ENCODE peak calls at places on chromosomes 2 and 18, in nine cellular contexts. D is GM23338, P is IMR-90, S is A549, W is H9, E is PC-3, Y is OCI-LY7, L is mammary epithelial cell, O is HepG2. F is an unnamed sample.

GRCh38 chr2:171316755-171317337 is 116.9 kb downstream of the METTL8 start:
- DNase-seq in D (peak), P (no peak), S (no peak), W (peak), E (no peak), Y (no peak), L (no peak), O (no peak), F (no peak)

GRCh38 chr18:71665131-71665530 is 879.0 kb downstream of the CBLN2 start:
- DNase-seq in D (no peak), P (no peak), S (no peak), W (no peak), E (peak), Y (no peak), L (no peak), O (no peak), F (no peak)

GRCh38 chr2:189204322-189204941 is 24.9 kb upstream of the COL5A2 start:
- DNase-seq in D (no peak), P (peak), S (peak), W (no peak), E (peak), Y (no peak), L (peak), O (no peak), F (peak)

GRCh38 chr18:23971656-23972230 is 42.8 kb upstream of the TTC39C start:
- DNase-seq in D (no peak), P (no peak), S (no peak), W (no peak), E (peak), Y (no peak), L (no peak), O (no peak), F (no peak)

GRCh38 chr2:72028351-72028995 is 119.2 kb downstream of the CYP26B1 start:
- DNase-seq in D (no peak), P (no peak), S (no peak), W (peak), E (no peak), Y (no peak), L (no peak), O (no peak), F (no peak)

GRCh38 chr2:29011650-29012060 is 30.6 kb downstream of the TOGARAM2 start:
- DNase-seq in D (no peak), P (no peak), S (no peak), W (no peak), E (no peak), Y (no peak), L (no peak), O (no peak), F (no peak)

GRCh38 chr2:28566441-28567075 is 70.7 kb downstream of the PLB1 start:
- DNase-seq in D (peak), P (peak), S (peak), W (peak), E (peak), Y (peak), L (peak), O (peak), F (peak)

GRCh38 chr2:186125625-186126024 is 360.4 kb upstream of the ZC3H15 start:
- DNase-seq in D (no peak), P (no peak), S (no peak), W (no peak), E (peak), Y (no peak), L (no peak), O (no peak), F (no peak)

GRCh38 chr2:95031076-95031725 is 5.7 kb downstream of the MAL start:
- DNase-seq in D (no peak), P (no peak), S (no peak), W (no peak), E (peak), Y (no peak), L (no peak), O (no peak), F (no peak)

GRCh38 chr2:200367155-200367554 is 60.7 kb downstream of the SPATS2L start:
- DNase-seq in D (no peak), P (no peak), S (peak), W (no peak), E (no peak), Y (no peak), L (no peak), O (peak), F (no peak)

GRCh38 chr2:44553456-44553855 is 191.7 kb downstream of the CAMKMT start:
- DNase-seq in D (no peak), P (peak), S (no peak), W (no peak), E (peak), Y (no peak), L (peak), O (no peak), F (peak)

GRCh38 chr2:224217962-224218347 is 178.9 kb upstream of the SERPINE2 start:
- DNase-seq in D (no peak), P (peak), S (no peak), W (no peak), E (no peak), Y (no peak), L (peak), O (no peak), F (peak)

GRCh38 chr2:62077239-62077638 is 118.7 kb upstream of the B3GNT2 start:
- DNase-seq in D (no peak), P (no peak), S (no peak), W (no peak), E (no peak), Y (no peak), L (no peak), O (no peak), F (no peak)

GRCh38 chr2:239816571-239816970 is 208.6 kb downstream of the NDUFA10 start:
- DNase-seq in D (no peak), P (no peak), S (no peak), W (peak), E (no peak), Y (no peak), L (no peak), O (no peak), F (no peak)

GRCh38 chr2:145710303-145710702 is 1190.4 kb upstream of the ZEB2 start:
- DNase-seq in D (no peak), P (no peak), S (no peak), W (no peak), E (no peak), Y (no peak), L (no peak), O (no peak), F (no peak)

GRCh38 chr18:60910534-60910933 is 422.7 kb upstream of the CDH20 start:
- DNase-seq in D (no peak), P (no peak), S (no peak), W (no peak), E (no peak), Y (no peak), L (no peak), O (no peak), F (peak)

GRCh38 chr2:149597050-149598013 is 9.8 kb upstream of the MMADHC start:
- DNase-seq in D (peak), P (peak), S (peak), W (peak), E (peak), Y (peak), L (peak), O (peak), F (peak)

GRCh38 chr2:120536141-120536540 is 190.2 kb downstream of the INHBB start:
- DNase-seq in D (no peak), P (no peak), S (no peak), W (no peak), E (no peak), Y (no peak), L (no peak), O (no peak), F (no peak)

GRCh38 chr18:4839639-4840038 is 357.4 kb downstream of the AKAIN1 start:
- DNase-seq in D (no peak), P (no peak), S (no peak), W (no peak), E (no peak), Y (no peak), L (no peak), O (no peak), F (no peak)

GRCh38 chr18:9513971-9514512 is 38.7 kb downstream of the RALBP1 start:
- DNase-seq in D (no peak), P (peak), S (peak), W (no peak), E (peak), Y (no peak), L (peak), O (peak), F (peak)

GRCh38 chr2:28469304-28469703 is 26.6 kb upstream of the PLB1 start:
- DNase-seq in D (no peak), P (peak), S (no peak), W (no peak), E (no peak), Y (no peak), L (no peak), O (no peak), F (peak)

GRCh38 chr2:148391324-148391723 is 253.2 kb upstream of the EPC2 start:
- DNase-seq in D (no peak), P (peak), S (no peak), W (no peak), E (peak), Y (no peak), L (peak), O (no peak), F (peak)

GRCh38 chr2:209619782-209620181 is 151.8 kb upstream of the UNC80 start:
- DNase-seq in D (no peak), P (no peak), S (no peak), W (no peak), E (no peak), Y (peak), L (no peak), O (no peak), F (no peak)

GRCh38 chr18:45014047-45014501 is 333.4 kb downstream of the SETBP1 start:
- DNase-seq in D (peak), P (peak), S (peak), W (peak), E (peak), Y (no peak), L (peak), O (no peak), F (peak)

GRCh38 chr2:28583899-28584553 is 88.2 kb downstream of the PLB1 start:
- DNase-seq in D (no peak), P (peak), S (peak), W (no peak), E (peak), Y (no peak), L (peak), O (peak), F (peak)

GRCh38 chr2:62208082-62208757 is 12.3 kb downstream of the B3GNT2 start:
- DNase-seq in D (no peak), P (no peak), S (no peak), W (no peak), E (no peak), Y (no peak), L (no peak), O (no peak), F (no peak)

GRCh38 chr2:130740671-130741070 is 11.8 kb downstream of the GPR148 start:
- DNase-seq in D (peak), P (no peak), S (no peak), W (no peak), E (no peak), Y (no peak), L (no peak), O (no peak), F (no peak)

GRCh38 chr2:108139521-108139920 is 100.2 kb upstream of the SULT1C3 start:
- DNase-seq in D (peak), P (peak), S (peak), W (no peak), E (peak), Y (peak), L (peak), O (peak), F (peak)

GRCh38 chr2:143720093-143720664 is 591.0 kb downstream of the ARHGAP15 start:
- DNase-seq in D (peak), P (no peak), S (peak), W (peak), E (no peak), Y (no peak), L (no peak), O (no peak), F (no peak)

GRCh38 chr2:179991344-179991743 is 15.8 kb downstream of the CWC22 start:
- DNase-seq in D (peak), P (no peak), S (no peak), W (peak), E (peak), Y (peak), L (no peak), O (no peak), F (peak)

GRCh38 chr2:70979626-70980025 is 1.2 kb downstream of the ANKRD53 start:
- DNase-seq in D (no peak), P (no peak), S (no peak), W (peak), E (no peak), Y (no peak), L (no peak), O (no peak), F (no peak)

GRCh38 chr2:235803028-235803427 is 309.2 kb downstream of the AGAP1 start:
- DNase-seq in D (no peak), P (peak), S (no peak), W (no peak), E (no peak), Y (no peak), L (no peak), O (no peak), F (peak)

GRCh38 chr18:43563780-43564179 is 286.5 kb upstream of the SYT4 start:
- DNase-seq in D (peak), P (peak), S (peak), W (peak), E (peak), Y (peak), L (peak), O (peak), F (peak)

GRCh38 chr2:170817247-170817998 is 736 bp downstream of the GAD1 start:
- DNase-seq in D (peak), P (peak), S (peak), W (peak), E (peak), Y (no peak), L (peak), O (no peak), F (peak)

GRCh38 chr18:24014062-24014985 is at the start of gene TTC39C:
- DNase-seq in D (peak), P (peak), S (peak), W (peak), E (peak), Y (peak), L (peak), O (no peak), F (peak)

GRCh38 chr2:226601881-226602280 is 197.7 kb downstream of the IRS1 start:
- DNase-seq in D (no peak), P (peak), S (no peak), W (no peak), E (no peak), Y (no peak), L (no peak), O (no peak), F (peak)

GRCh38 chr18:10690376-10690775 is 164.5 kb downstream of the NAPG start:
- DNase-seq in D (no peak), P (no peak), S (no peak), W (no peak), E (no peak), Y (no peak), L (no peak), O (no peak), F (no peak)

GRCh38 chr2:3421541-3421940 is 42.0 kb downstream of the TRAPPC12 start:
- DNase-seq in D (no peak), P (no peak), S (no peak), W (no peak), E (no peak), Y (no peak), L (no peak), O (no peak), F (no peak)
- H3K4me2 ChIP-seq in D (no peak), P (no peak), S (no peak), W (no peak), E (no peak), Y (no peak), L (no peak), O (no peak), F (no peak)

DNA sequence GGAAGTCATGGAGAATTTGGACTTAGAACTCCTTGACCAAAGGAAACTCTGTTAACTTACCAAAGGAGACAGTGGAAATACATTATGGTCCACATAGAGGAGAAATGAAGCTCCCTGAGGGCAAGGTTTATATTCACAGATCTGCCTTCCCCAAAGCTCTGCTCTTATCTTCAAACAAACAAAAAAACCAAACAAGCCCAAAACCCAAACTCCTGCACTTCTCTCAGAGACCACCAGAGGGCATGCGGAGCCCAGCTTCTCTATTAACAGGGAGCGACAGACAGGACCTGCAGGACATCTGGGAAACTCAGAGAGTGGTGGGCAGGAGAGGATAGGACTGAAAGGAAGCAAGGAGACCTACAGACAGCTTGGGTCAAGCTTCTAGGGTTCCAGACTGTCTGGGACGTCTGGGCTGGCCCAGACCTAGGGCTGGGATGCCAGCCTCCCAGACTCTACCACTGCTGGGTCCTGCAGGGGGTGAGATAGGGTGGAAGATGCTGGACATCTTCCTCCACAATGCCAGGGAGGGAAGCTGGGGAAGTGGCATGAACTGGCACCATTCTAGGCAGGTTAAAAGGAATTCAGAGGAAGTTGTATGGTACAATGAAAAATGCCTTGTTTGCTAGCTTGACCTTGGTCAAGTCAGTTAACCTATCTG is 4.0 kb upstream of the WNT10A start:
- DNase-seq in D (peak), P (peak), S (peak), W (peak), E (peak), Y (peak), L (peak), O (peak), F (peak)
- H3K4me2 ChIP-seq in D (no peak), P (no peak), S (no peak), W (no peak), E (no peak), Y (peak), L (no peak), O (no peak), F (no peak)

GRCh38 chr2:164257794-164258193 is 363.5 kb downstream of the GRB14 start:
- DNase-seq in D (no peak), P (no peak), S (no peak), W (no peak), E (no peak), Y (no peak), L (no peak), O (no peak), F (peak)

GRCh38 chr2:164252568-164253287 is 368.6 kb downstream of the GRB14 start:
- DNase-seq in D (no peak), P (no peak), S (no peak), W (no peak), E (no peak), Y (no peak), L (no peak), O (no peak), F (no peak)
- H3K4me2 ChIP-seq in D (no peak), P (no peak), S (no peak), W (no peak), E (no peak), Y (no peak), L (no peak), O (no peak), F (no peak)

DNA sequence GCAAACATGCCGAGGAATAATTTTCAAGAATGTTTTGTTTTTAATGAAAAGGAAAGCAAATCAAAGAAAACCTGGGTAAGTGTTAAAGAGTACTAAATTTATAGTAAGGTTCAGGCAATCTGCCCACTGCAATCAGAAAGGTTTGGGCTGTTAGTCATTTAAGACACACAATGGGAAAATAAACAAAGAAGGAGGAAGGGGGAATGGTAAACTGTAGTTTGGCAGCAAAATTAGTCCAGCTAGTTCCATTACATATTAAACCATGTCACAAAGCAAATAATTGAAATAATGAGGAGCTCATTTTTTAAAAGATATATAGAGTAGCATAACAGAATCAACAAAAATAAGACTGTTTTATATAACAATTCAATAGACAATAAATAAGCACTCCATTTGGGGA is 87.4 kb upstream of the COPS8 start:
- DNase-seq in D (no peak), P (peak), S (peak), W (no peak), E (peak), Y (no peak), L (no peak), O (no peak), F (peak)
- H3K4me2 ChIP-seq in D (no peak), P (no peak), S (peak), W (no peak), E (peak), Y (no peak), L (no peak), O (no peak), F (peak)

DNA sequence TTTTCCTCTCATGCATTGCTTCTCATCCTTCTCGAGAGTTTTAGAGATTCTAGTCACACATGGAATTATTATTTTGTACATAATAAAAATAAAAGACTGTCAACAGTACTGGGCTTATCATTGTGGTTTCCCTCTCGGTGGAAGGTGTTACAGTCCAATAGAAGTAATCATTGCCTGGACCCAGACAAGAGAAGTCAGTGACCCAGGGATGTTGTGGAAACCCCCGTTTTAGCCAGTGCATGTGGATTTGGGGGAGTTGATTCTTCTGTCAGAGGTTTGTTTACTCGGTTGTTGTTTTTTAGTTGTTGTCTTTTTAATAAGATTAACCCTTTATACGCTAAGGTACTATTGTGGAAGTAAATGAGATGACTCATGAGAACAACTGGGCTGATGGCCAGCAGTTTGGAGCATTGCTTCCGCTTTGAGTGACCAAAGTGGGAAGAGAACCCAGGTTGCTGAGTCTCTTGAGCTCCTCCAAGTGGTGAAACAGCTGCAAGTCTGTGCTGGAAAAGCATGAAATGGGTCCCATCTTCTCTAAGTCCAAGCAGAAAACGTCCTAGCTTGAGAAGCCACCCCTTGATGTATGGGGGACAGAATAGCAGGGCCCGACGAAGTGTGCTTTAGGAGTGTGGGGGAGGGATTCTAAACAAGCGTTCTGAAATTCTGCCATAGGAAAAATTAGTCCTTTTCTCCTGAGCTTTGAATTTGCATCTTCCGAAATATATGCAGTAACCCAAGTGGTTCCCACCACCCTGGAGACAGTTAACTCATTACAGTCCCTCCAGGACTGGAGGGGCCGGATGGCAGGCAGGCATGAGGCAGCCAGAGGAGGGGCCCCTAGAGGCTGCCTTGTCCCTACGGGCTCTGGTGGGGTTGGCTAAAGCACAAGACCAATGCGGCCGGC is 61.8 kb upstream of the GPR45 start:
- DNase-seq in D (peak), P (peak), S (peak), W (peak), E (peak), Y (no peak), L (peak), O (peak), F (peak)
- H3K4me2 ChIP-seq in D (no peak), P (no peak), S (peak), W (no peak), E (peak), Y (no peak), L (no peak), O (no peak), F (no peak)

GRCh38 chr2:36584148-36584794 is 13.7 kb downstream of the FEZ2 start:
- DNase-seq in D (no peak), P (no peak), S (no peak), W (no peak), E (no peak), Y (no peak), L (no peak), O (no peak), F (no peak)

GRCh38 chr2:36589230-36589630 is 8.7 kb downstream of the FEZ2 start:
- DNase-seq in D (no peak), P (no peak), S (no peak), W (no peak), E (no peak), Y (no peak), L (no peak), O (no peak), F (no peak)

GRCh38 chr2:36586672-36587071 is 11.3 kb downstream of the FEZ2 start:
- DNase-seq in D (no peak), P (no peak), S (no peak), W (no peak), E (no peak), Y (no peak), L (no peak), O (no peak), F (no peak)

GRCh38 chr2:36587556-36587955 is 10.4 kb downstream of the FEZ2 start:
- DNase-seq in D (no peak), P (peak), S (no peak), W (no peak), E (no peak), Y (no peak), L (no peak), O (no peak), F (no peak)

GRCh38 chr2:36587091-36587490 is 10.9 kb downstream of the FEZ2 start:
- DNase-seq in D (no peak), P (no peak), S (no peak), W (no peak), E (no peak), Y (no peak), L (no peak), O (no peak), F (peak)
- H3K4me2 ChIP-seq in D (no peak), P (peak), S (no peak), W (no peak), E (no peak), Y (no peak), L (no peak), O (no peak), F (no peak)